ENCODE peak calls at places on chromosomes 16 and 17, in seven cellular contexts. One of them, this sample, is unnamed.

GRCh38 chr16:4006441-4006989 is 109.7 kb downstream of the ADCY9 start:
- DNase-seq in astrocyte: no peak
- DNase-seq in lung: no peak
- DNase-seq in body of pancreas: no peak
- DNase-seq in fibroblast of lung: no peak
- DNase-seq in heart left ventricle: no peak
- DNase-seq in thyroid gland: no peak
- DNase-seq in this sample: no peak

GRCh38 chr16:50548659-50549560 is 714 bp downstream of the NKD1 start:
- DNase-seq in astrocyte: no peak
- DNase-seq in lung: no peak
- DNase-seq in body of pancreas: peak; percentile 40
- DNase-seq in fibroblast of lung: no peak
- DNase-seq in heart left ventricle: no peak
- DNase-seq in thyroid gland: no peak
- DNase-seq in this sample: no peak

GRCh38 chr17:50686494-50687199 is 21.1 kb downstream of the ANKRD40 start:
- DNase-seq in astrocyte: peak; percentile 90
- DNase-seq in lung: peak; percentile 59
- DNase-seq in body of pancreas: peak; percentile 94
- DNase-seq in fibroblast of lung: peak; percentile 69
- DNase-seq in heart left ventricle: peak; percentile 63
- DNase-seq in thyroid gland: peak; percentile 58
- DNase-seq in this sample: no peak

GRCh38 chr16:53510704-53511070 is 7.7 kb upstream of the AKTIP start:
- DNase-seq in astrocyte: no peak
- DNase-seq in lung: no peak
- DNase-seq in body of pancreas: no peak
- DNase-seq in fibroblast of lung: no peak
- DNase-seq in heart left ventricle: no peak
- DNase-seq in thyroid gland: no peak
- DNase-seq in this sample: no peak

GRCh38 chr16:1809281-1809801 is 15.8 kb upstream of the IGFALS start:
- DNase-seq in astrocyte: no peak
- DNase-seq in lung: no peak
- DNase-seq in body of pancreas: no peak
- DNase-seq in fibroblast of lung: no peak
- DNase-seq in heart left ventricle: no peak
- DNase-seq in thyroid gland: no peak
- DNase-seq in this sample: no peak

GRCh38 chr16:4599037-4599436 is 15.7 kb downstream of the UBALD1 start:
- DNase-seq in astrocyte: no peak
- DNase-seq in lung: no peak
- DNase-seq in body of pancreas: no peak
- DNase-seq in fibroblast of lung: no peak
- DNase-seq in heart left ventricle: no peak
- DNase-seq in thyroid gland: no peak
- DNase-seq in this sample: no peak

GRCh38 chr17:2266045-2266864 is 37.3 kb downstream of the SMG6 start:
- DNase-seq in astrocyte: no peak
- DNase-seq in lung: peak; percentile 31
- DNase-seq in body of pancreas: peak; percentile 18
- DNase-seq in fibroblast of lung: no peak
- DNase-seq in heart left ventricle: no peak
- DNase-seq in thyroid gland: peak; percentile 19
- DNase-seq in this sample: no peak

GRCh38 chr17:44826123-44826790 is 3.8 kb downstream of the GJC1 start:
- DNase-seq in astrocyte: no peak
- DNase-seq in lung: no peak
- DNase-seq in body of pancreas: no peak
- DNase-seq in fibroblast of lung: no peak
- DNase-seq in heart left ventricle: no peak
- DNase-seq in thyroid gland: no peak
- DNase-seq in this sample: no peak

GRCh38 chr17:80782536-80783427 is 208.9 kb upstream of the CHMP6 start:
- DNase-seq in astrocyte: no peak
- DNase-seq in lung: no peak
- DNase-seq in body of pancreas: no peak
- DNase-seq in fibroblast of lung: peak; percentile 55
- DNase-seq in heart left ventricle: no peak
- DNase-seq in thyroid gland: no peak
- DNase-seq in this sample: no peak

GRCh38 chr16:56576585-56577299 is 11.9 kb downstream of the MT4 start:
- DNase-seq in astrocyte: peak; percentile 15
- DNase-seq in lung: peak; percentile 82
- DNase-seq in body of pancreas: peak; percentile 90
- DNase-seq in fibroblast of lung: peak; percentile 67
- DNase-seq in heart left ventricle: peak; percentile 59
- DNase-seq in thyroid gland: peak; percentile 76
- DNase-seq in this sample: no peak

GRCh38 chr16:10809706-10810105 is 8.9 kb downstream of the TVP23A start:
- DNase-seq in astrocyte: no peak
- DNase-seq in lung: no peak
- DNase-seq in body of pancreas: no peak
- DNase-seq in fibroblast of lung: no peak
- DNase-seq in heart left ventricle: no peak
- DNase-seq in thyroid gland: no peak
- DNase-seq in this sample: no peak

GRCh38 chr17:48615963-48616718 is 1.0 kb upstream of the HOXB8 start:
- DNase-seq in astrocyte: no peak
- DNase-seq in lung: no peak
- DNase-seq in body of pancreas: no peak
- DNase-seq in fibroblast of lung: no peak
- DNase-seq in heart left ventricle: no peak
- DNase-seq in thyroid gland: no peak
- DNase-seq in this sample: no peak
- H3K4me3 ChIP-seq in astrocyte: no peak overlapping the region
- H3K4me3 ChIP-seq in lung: no peak overlapping the region
- H3K4me3 ChIP-seq in body of pancreas: no peak overlapping the region
- H3K4me3 ChIP-seq in fibroblast of lung: no peak overlapping the region
- H3K4me3 ChIP-seq in heart left ventricle: no peak overlapping the region
- H3K4me3 ChIP-seq in thyroid gland: no peak overlapping the region
- H3K4me3 ChIP-seq in this sample: no peak overlapping the region

GRCh38 chr17:3889613-3890012 is 3.2 kb downstream of the CAMKK1 start:
- DNase-seq in astrocyte: no peak
- DNase-seq in lung: no peak
- DNase-seq in body of pancreas: no peak
- DNase-seq in fibroblast of lung: no peak
- DNase-seq in heart left ventricle: no peak
- DNase-seq in thyroid gland: no peak
- DNase-seq in this sample: no peak

GRCh38 chr17:3887394-3887793 is 5.5 kb downstream of the CAMKK1 start:
- DNase-seq in astrocyte: no peak
- DNase-seq in lung: no peak
- DNase-seq in body of pancreas: no peak
- DNase-seq in fibroblast of lung: no peak
- DNase-seq in heart left ventricle: no peak
- DNase-seq in thyroid gland: no peak
- DNase-seq in this sample: no peak

GRCh38 chr17:3890082-3890892 is 2.6 kb downstream of the CAMKK1 start:
- DNase-seq in astrocyte: peak; percentile 85
- DNase-seq in lung: peak; percentile 60
- DNase-seq in body of pancreas: peak; percentile 84
- DNase-seq in fibroblast of lung: peak; percentile 81
- DNase-seq in heart left ventricle: peak; percentile 76
- DNase-seq in thyroid gland: peak; percentile 92
- DNase-seq in this sample: peak; percentile 96

GRCh38 chr17:3887811-3888210 is 5.0 kb downstream of the CAMKK1 start:
- DNase-seq in astrocyte: no peak
- DNase-seq in lung: no peak
- DNase-seq in body of pancreas: no peak
- DNase-seq in fibroblast of lung: no peak
- DNase-seq in heart left ventricle: no peak
- DNase-seq in thyroid gland: no peak
- DNase-seq in this sample: no peak

GRCh38 chr17:3888343-3889171 is 4.3 kb downstream of the CAMKK1 start:
- DNase-seq in astrocyte: peak; percentile 89
- DNase-seq in lung: no peak
- DNase-seq in body of pancreas: peak; percentile 61
- DNase-seq in fibroblast of lung: peak; percentile 81
- DNase-seq in heart left ventricle: peak; percentile 80
- DNase-seq in thyroid gland: peak; percentile 38
- DNase-seq in this sample: peak; percentile 93
- H3K4me3 ChIP-seq in astrocyte: no peak overlapping the region
- H3K4me3 ChIP-seq in lung: no peak overlapping the region
- H3K4me3 ChIP-seq in body of pancreas: no peak overlapping the region
- H3K4me3 ChIP-seq in fibroblast of lung: no peak overlapping the region
- H3K4me3 ChIP-seq in heart left ventricle: no peak overlapping the region
- H3K4me3 ChIP-seq in thyroid gland: no peak overlapping the region
- H3K4me3 ChIP-seq in this sample: no peak overlapping the region

GRCh38 chr17:47872651-47873161 is 21.7 kb upstream of the SP6 start:
- DNase-seq in astrocyte: peak; percentile 57
- DNase-seq in lung: no peak
- DNase-seq in body of pancreas: no peak
- DNase-seq in fibroblast of lung: no peak
- DNase-seq in heart left ventricle: no peak
- DNase-seq in thyroid gland: no peak
- DNase-seq in this sample: no peak

GRCh38 chr17:47872019-47872650 is 21.2 kb upstream of the SP6 start:
- DNase-seq in astrocyte: no peak
- DNase-seq in lung: no peak
- DNase-seq in body of pancreas: no peak
- DNase-seq in fibroblast of lung: no peak
- DNase-seq in heart left ventricle: no peak
- DNase-seq in thyroid gland: no peak
- DNase-seq in this sample: no peak

GRCh38 chr17:47875586-47875985 is 20.4 kb upstream of the SP2 start:
- DNase-seq in astrocyte: no peak
- DNase-seq in lung: no peak
- DNase-seq in body of pancreas: no peak
- DNase-seq in fibroblast of lung: no peak
- DNase-seq in heart left ventricle: no peak
- DNase-seq in thyroid gland: no peak
- DNase-seq in this sample: no peak

GRCh38 chr17:47875011-47875471 is 21.0 kb upstream of the SP2 start:
- DNase-seq in astrocyte: no peak
- DNase-seq in lung: no peak
- DNase-seq in body of pancreas: no peak
- DNase-seq in fibroblast of lung: no peak
- DNase-seq in heart left ventricle: no peak
- DNase-seq in thyroid gland: no peak
- DNase-seq in this sample: no peak

DNA sequence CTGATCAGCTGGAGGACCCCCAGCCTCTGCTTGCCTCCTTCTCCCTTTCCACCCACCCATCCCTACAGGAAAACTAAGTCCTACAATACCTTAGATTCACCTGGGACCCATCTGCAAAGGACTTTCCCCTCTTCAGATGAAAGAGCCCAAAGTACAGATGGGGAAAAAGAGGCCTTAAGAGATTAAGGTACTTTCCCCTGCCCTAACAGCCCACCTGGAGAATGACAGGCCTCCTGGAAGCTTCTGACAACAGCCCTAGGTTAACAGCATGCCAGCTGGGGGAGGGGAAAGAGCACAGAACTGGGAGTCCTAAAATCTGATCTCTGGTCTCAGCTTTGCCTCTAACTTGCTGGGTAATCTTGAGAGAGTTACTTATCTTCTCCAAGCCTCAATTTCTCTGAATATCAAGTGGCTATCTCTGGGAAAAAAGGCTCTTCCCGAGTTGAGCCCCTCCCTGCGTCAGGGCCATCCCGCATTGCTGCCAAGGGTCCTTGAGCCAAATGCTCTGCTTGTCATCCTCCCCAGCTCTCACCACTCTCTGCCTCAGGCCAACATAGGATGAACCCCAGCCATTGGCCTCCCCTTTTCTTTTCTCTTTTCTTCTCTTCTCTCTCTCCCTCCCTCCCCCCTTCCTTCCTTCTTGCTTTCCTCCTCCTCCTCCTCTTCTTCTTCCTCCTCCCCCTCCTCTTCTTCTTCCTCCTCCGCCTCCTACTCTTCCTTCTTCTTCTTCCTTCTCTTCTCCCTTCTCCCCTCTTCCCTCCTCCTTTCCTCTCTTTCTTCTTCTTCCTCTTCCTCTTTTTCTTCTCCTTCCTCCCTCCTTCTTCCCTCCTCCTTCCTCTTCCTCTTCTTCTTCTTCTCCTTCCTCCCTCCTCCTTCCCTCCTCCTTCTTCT is 22.5 kb upstream of the SP6 start:
- DNase-seq in astrocyte: no peak
- DNase-seq in lung: no peak
- DNase-seq in body of pancreas: no peak
- DNase-seq in fibroblast of lung: no peak
- DNase-seq in heart left ventricle: no peak
- DNase-seq in thyroid gland: no peak
- DNase-seq in this sample: no peak
- H3K4me3 ChIP-seq in astrocyte: no peak overlapping the region
- H3K4me3 ChIP-seq in lung: no peak overlapping the region
- H3K4me3 ChIP-seq in body of pancreas: no peak overlapping the region
- H3K4me3 ChIP-seq in fibroblast of lung: no peak overlapping the region
- H3K4me3 ChIP-seq in heart left ventricle: no peak overlapping the region
- H3K4me3 ChIP-seq in thyroid gland: no peak overlapping the region
- H3K4me3 ChIP-seq in this sample: no peak overlapping the region

GRCh38 chr17:82548681-82549303 is 29.3 kb downstream of the FOXK2 start:
- DNase-seq in astrocyte: no peak
- DNase-seq in lung: peak; percentile 47
- DNase-seq in body of pancreas: no peak
- DNase-seq in fibroblast of lung: no peak
- DNase-seq in heart left ventricle: no peak
- DNase-seq in thyroid gland: peak; percentile 67
- DNase-seq in this sample: no peak

GRCh38 chr17:82542439-82542838 is 22.9 kb downstream of the FOXK2 start:
- DNase-seq in astrocyte: no peak
- DNase-seq in lung: no peak
- DNase-seq in body of pancreas: no peak
- DNase-seq in fibroblast of lung: no peak
- DNase-seq in heart left ventricle: no peak
- DNase-seq in thyroid gland: no peak
- DNase-seq in this sample: no peak

GRCh38 chr17:82547981-82548380 is 28.4 kb downstream of the FOXK2 start:
- DNase-seq in astrocyte: no peak
- DNase-seq in lung: no peak
- DNase-seq in body of pancreas: no peak
- DNase-seq in fibroblast of lung: no peak
- DNase-seq in heart left ventricle: no peak
- DNase-seq in thyroid gland: no peak
- DNase-seq in this sample: no peak

GRCh38 chr17:82545071-82545462 is 25.5 kb downstream of the FOXK2 start:
- DNase-seq in astrocyte: no peak
- DNase-seq in lung: no peak
- DNase-seq in body of pancreas: no peak
- DNase-seq in fibroblast of lung: peak; percentile 61
- DNase-seq in heart left ventricle: no peak
- DNase-seq in thyroid gland: no peak
- DNase-seq in this sample: no peak

DNA sequence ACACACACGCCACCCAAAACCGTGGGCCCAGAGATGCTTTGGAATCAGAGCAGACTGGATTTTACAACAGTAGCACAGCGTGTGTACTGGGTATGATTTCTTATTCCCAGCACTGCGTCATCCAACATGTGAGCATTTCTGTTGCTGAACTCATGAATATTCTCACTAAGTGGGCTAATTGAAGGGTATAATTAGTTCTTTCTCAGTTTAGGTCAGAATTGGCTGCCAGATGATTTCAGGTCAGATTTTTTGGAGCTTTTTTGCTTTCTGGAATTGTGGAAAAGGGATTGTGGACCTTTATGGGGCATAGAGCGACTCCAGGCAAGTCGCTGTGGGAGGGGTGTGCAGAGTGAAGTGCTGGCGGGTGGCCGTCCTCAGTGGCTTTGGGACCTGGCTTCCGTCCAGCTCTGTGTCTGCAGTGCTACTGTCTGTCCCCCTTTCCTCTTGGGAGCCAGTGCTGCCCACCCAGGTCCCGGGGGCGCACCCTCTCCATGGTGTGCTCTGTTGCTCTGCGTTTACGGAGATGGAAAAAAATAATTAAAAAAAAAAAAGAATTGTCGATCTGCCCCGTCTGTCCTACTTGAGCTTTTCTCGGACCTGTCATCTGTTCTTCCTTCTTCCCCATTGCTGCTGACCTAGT is 25.0 kb downstream of the FOXK2 start:
- DNase-seq in astrocyte: no peak
- DNase-seq in lung: no peak
- DNase-seq in body of pancreas: no peak
- DNase-seq in fibroblast of lung: no peak
- DNase-seq in heart left ventricle: peak; percentile 74
- DNase-seq in thyroid gland: peak; percentile 25
- DNase-seq in this sample: no peak
- H3K4me3 ChIP-seq in astrocyte: no peak overlapping the region
- H3K4me3 ChIP-seq in lung: no peak overlapping the region
- H3K4me3 ChIP-seq in body of pancreas: no peak overlapping the region
- H3K4me3 ChIP-seq in fibroblast of lung: no peak overlapping the region
- H3K4me3 ChIP-seq in heart left ventricle: peak overlapping the region; percentile 43
- H3K4me3 ChIP-seq in thyroid gland: no peak overlapping the region
- H3K4me3 ChIP-seq in this sample: no peak overlapping the region

This sample was measured in skeletal muscle cell.